ENCODE peak calls at places on chromosomes 5 and 9, in four cellular contexts. L, Y, O and T are unnamed samples.
A peak's percentile ranks its signal among the peaks of the same experiment; 100 is the strongest.

GRCh38 chr9:38682713-38683112 is 37.2 kb downstream of the FAM240B start:
- DNase-seq in L (no peak), O (peak; percentile 54), Y (peak; percentile 16), T (no peak)

GRCh38 chr5:132388244-132389050 is 18.9 kb downstream of the SLC22A5 start:
- DNase-seq in Y (no peak), L (no peak), O (no peak), T (no peak)

GRCh38 chr5:154626876-154627552 is 128.2 kb upstream of the LARP1 start:
- DNase-seq in O (no peak), Y (no peak), L (no peak), T (no peak)

GRCh38 chr9:26954050-26954508 is 2.1 kb upstream of the IFT74 start:
- DNase-seq in Y (no peak), L (no peak), O (no peak), T (no peak)

GRCh38 chr9:23408874-23409273 is 417.2 kb downstream of the ELAVL2 start:
- DNase-seq in O (no peak), Y (no peak), L (no peak), T (no peak)

GRCh38 chr5:125200842-125201373 is 454.5 kb upstream of the ZNF608 start:
- DNase-seq in O (no peak), Y (no peak), L (no peak), T (no peak)

GRCh38 chr5:75434107-75434506 is 77.3 kb downstream of the CERT1 start:
- DNase-seq in O (no peak), L (no peak), Y (no peak), T (no peak)

GRCh38 chr5:120817044-120817985 is 353.2 kb downstream of the PRR16 start:
- DNase-seq in Y (no peak), L (peak; percentile 2), O (no peak), T (no peak)

GRCh38 chr5:74596930-74597329 is 43.6 kb downstream of the ENC1 start:
- DNase-seq in L (no peak), O (no peak), Y (no peak), T (no peak)

GRCh38 chr9:126696091-126696763 is 82.5 kb downstream of the LMX1B start:
- DNase-seq in L (peak; percentile 44), Y (no peak), O (no peak), T (no peak)

GRCh38 chr9:37539634-37540033 is 36.5 kb downstream of the FBXO10 start:
- DNase-seq in Y (no peak), L (no peak), O (no peak), T (no peak)

GRCh38 chr9:37542895-37543294 is 33.3 kb downstream of the FBXO10 start:
- DNase-seq in O (no peak), L (no peak), Y (no peak), T (no peak)

GRCh38 chr9:37542488-37542887 is 33.7 kb downstream of the FBXO10 start:
- DNase-seq in L (no peak), O (no peak), Y (no peak), T (no peak)

GRCh38 chr9:37541465-37541864 is 34.7 kb downstream of the FBXO10 start:
- DNase-seq in O (no peak), Y (no peak), L (no peak), T (no peak)

GRCh38 chr9:37540634-37541033 is 35.5 kb downstream of the FBXO10 start:
- DNase-seq in L (no peak), O (no peak), Y (no peak), T (no peak)
- TF ChIP-seq POLR2AphosphoS5 in L (no peak), O (no peak), Y (no peak), T (no peak)

GRCh38 chr9:137311171-137311970 is 9.3 kb upstream of the NRARP start:
- DNase-seq in L (peak; percentile 41), O (no peak), Y (peak; percentile 79), T (no peak)
- H3K9ac ChIP-seq in L (no peak overlapping the region), O (no peak overlapping the region), Y (peak overlapping the region; percentile 78), T (no peak overlapping the region)

DNA sequence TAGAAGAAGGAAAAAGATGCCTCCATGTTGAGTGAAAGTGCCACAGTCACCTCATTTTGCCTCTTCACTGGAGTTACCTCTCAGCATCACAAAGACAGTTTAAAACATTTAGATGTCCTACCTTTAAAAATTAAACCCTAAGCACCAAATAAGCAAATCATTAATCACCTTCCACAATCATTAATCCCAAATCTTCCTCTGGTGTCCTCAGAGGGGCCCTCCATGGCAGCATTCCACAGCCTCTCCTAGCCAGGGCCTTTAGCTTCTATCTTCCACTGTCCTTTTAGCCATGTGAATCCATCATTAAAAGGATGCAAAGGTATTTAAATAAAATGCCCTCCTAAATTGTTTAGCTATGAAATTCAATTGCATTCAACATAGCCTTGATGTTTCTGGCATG is 310.8 kb downstream of the PDE4D start:
- DNase-seq in O (no peak), Y (no peak), L (no peak), T (no peak)
- H3K27ac ChIP-seq in O (no peak overlapping the region), Y (no peak overlapping the region), L (no peak overlapping the region), T (no peak overlapping the region)

GRCh38 chr9:73523391-73523790 is 371.7 kb downstream of the ANXA1 start:
- DNase-seq in Y (no peak), L (no peak), O (no peak), T (no peak)
- TF ChIP-seq POLR2AphosphoS5 in Y (no peak), L (no peak), O (no peak), T (no peak)

GRCh38 chr5:181181650-181182565 is 23.1 kb downstream of the TRIM7 start:
- DNase-seq in Y (no peak), O (peak; percentile 74), L (peak; percentile 71), T (no peak)
- H3K9ac ChIP-seq in Y (no peak overlapping the region), O (no peak overlapping the region), L (no peak overlapping the region), T (no peak overlapping the region)

GRCh38 chr5:142545653-142546322 is 140.1 kb downstream of the FGF1 start:
- DNase-seq in O (no peak), Y (no peak), L (no peak), T (no peak)
- H3K27ac ChIP-seq in O (no peak overlapping the region), Y (no peak overlapping the region), L (peak overlapping the region; percentile 91), T (no peak overlapping the region)

GRCh38 chr5:173953528-173954090 is 35.4 kb upstream of the C5orf47 start:
- DNase-seq in Y (no peak), L (no peak), O (peak; percentile 83), T (no peak)
- TF ChIP-seq POLR2AphosphoS5 in Y (no peak), L (no peak), O (no peak), T (no peak)

GRCh38 chr5:177447611-177448243 is 1.1 kb downstream of the PRR7 start:
- DNase-seq in O (peak; percentile 91), L (peak; percentile 77), Y (peak; percentile 48), T (no peak)

GRCh38 chr5:177445052-177446016 is 1.3 kb upstream of the PRR7 start:
- DNase-seq in O (no peak), L (no peak), Y (no peak), T (no peak)

GRCh38 chr5:177448244-177448950 is 1.8 kb downstream of the PRR7 start:
- DNase-seq in Y (no peak), L (no peak), O (no peak), T (no peak)

GRCh38 chr5:177447066-177447610 is 524 bp downstream of the PRR7 start:
- DNase-seq in L (peak; percentile 90), Y (peak; percentile 81), O (no peak), T (no peak)

GRCh38 chr5:177446184-177447065 is at the start of gene PRR7:
- DNase-seq in L (peak; percentile 95), O (no peak), Y (peak; percentile 86), T (no peak)
- H3K9ac ChIP-seq in L (peak within 1 kb of the TSS; percentile 92), O (peak within 1 kb of the TSS; percentile 82), Y (peak within 1 kb of the TSS; percentile 95), T (peak within 1 kb of the TSS; percentile 70)

DNA sequence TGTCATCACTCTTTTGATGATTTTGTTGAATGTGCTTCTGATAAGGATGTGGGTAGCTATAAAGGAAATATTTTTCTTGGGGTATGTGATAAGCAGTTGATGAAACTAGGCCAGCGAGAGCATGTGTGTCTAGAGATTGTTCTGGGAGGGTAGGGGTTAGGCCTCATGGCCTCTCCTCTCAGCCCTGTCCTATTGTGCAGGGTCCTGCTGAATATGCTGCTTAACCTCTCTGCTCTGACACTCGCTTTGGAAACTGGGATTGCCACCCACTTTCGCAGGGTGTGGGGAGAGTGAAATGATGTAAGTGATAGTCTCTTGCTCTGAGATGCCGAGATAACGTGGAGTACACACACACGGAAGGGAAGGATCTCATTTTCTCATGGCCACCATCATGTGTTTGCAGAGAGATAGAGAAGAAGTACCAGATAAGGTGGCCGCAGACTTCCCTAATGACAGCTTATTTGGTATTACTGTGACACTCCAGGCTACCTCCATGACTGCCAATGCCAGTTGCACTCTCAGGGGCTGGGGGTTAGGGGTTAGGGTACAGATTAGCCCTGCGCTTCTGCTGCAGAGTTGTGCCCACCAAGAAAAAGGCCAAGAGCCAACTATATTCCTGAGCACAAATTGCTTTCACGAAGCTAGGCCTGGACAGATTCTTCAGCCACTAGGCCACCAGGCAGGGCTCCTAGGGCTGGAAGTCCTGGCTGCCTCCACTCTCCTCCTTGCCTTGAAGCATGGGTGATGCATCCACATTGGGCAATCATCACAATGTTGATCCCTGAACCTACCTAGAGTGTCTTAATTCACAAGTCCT is 25.2 kb upstream of the TNFAIP8 start:
- DNase-seq in O (no peak), Y (peak; percentile 81), L (no peak), T (no peak)
- H3K27ac ChIP-seq in O (no peak overlapping the region), Y (peak overlapping the region; percentile 86), L (no peak overlapping the region), T (no peak overlapping the region)